ENCODE peak calls at places on chromosomes 13 and 19, in five cellular contexts. M is endothelial cell of umbilical vein, B is HepG2, H is K562, I is HCT116. O is an unnamed sample.

GRCh38 chr13:113666951-113667701 is at the start of gene GRK1:
- DNase-seq in M (no peak), B (no peak), H (no peak), I (no peak), O (no peak)

GRCh38 chr19:19425170-19425875 is 19.8 kb downstream of the GATAD2A start:
- DNase-seq in M (no peak), B (no peak), H (no peak), I (no peak), O (no peak)

GRCh38 chr13:111046590-111047141 is 68.4 kb upstream of the ARHGEF7 start:
- DNase-seq in M (no peak), B (no peak), H (peak), I (no peak), O (no peak)

GRCh38 chr19:51157265-51157664 is 15.2 kb downstream of the SIGLEC7 start:
- DNase-seq in M (no peak), B (no peak), H (no peak), I (no peak), O (no peak)

GRCh38 chr19:3042545-3043267 is 13.6 kb upstream of the TLE2 start:
- DNase-seq in M (no peak), B (no peak), H (no peak), I (no peak), O (no peak)

GRCh38 chr19:56139847-56140582 is 1.1 kb upstream of the ZNF444 start:
- DNase-seq in M (no peak), B (no peak), H (peak), I (no peak), O (no peak)

GRCh38 chr13:89577301-89577700 is 1770.2 kb upstream of the MIR17HG start:
- DNase-seq in M (no peak), B (no peak), H (no peak), I (no peak), O (peak)

GRCh38 chr13:19587635-19588300 is 26.4 kb upstream of the TPTE2 start:
- DNase-seq in M (peak), B (peak), H (peak), I (peak), O (peak)

GRCh38 chr13:46721054-46721453 is 75.9 kb downstream of the ESD start:
- DNase-seq in M (peak), B (peak), H (peak), I (peak), O (peak)

GRCh38 chr13:44397766-44398223 is 24.2 kb downstream of the SERP2 start:
- DNase-seq in M (no peak), B (no peak), H (peak), I (no peak), O (no peak)

GRCh38 chr19:44848805-44849457 is 2.8 kb downstream of the NECTIN2 start:
- DNase-seq in M (peak), B (no peak), H (no peak), I (no peak), O (no peak)

GRCh38 chr19:58497634-58498170 is 14.1 kb downstream of the SLC27A5 start:
- DNase-seq in M (no peak), B (no peak), H (no peak), I (no peak), O (no peak)

GRCh38 chr13:36848228-36848982 is 29.4 kb downstream of the RFXAP start:
- DNase-seq in M (peak), B (no peak), H (peak), I (no peak), O (peak)

GRCh38 chr13:82758056-82758455 is 1124.2 kb downstream of the SLITRK1 start:
- DNase-seq in M (no peak), B (peak), H (peak), I (peak), O (peak)

GRCh38 chr13:45257638-45258338 is 56.9 kb upstream of the KCTD4 start:
- DNase-seq in M (no peak), B (no peak), H (no peak), I (no peak), O (no peak)

GRCh38 chr13:80337011-80337688 is 3.8 kb downstream of the SPRY2 start:
- DNase-seq in M (no peak), B (no peak), H (no peak), I (no peak), O (no peak)

GRCh38 chr13:42652642-42653415 is 78.9 kb downstream of the TNFSF11 start:
- DNase-seq in M (no peak), B (no peak), H (no peak), I (no peak), O (peak)

GRCh38 chr19:51546650-51547396 is 15.4 kb upstream of the SIGLEC6 start:
- DNase-seq in M (peak), B (no peak), H (peak), I (no peak), O (no peak)

GRCh38 chr13:76973920-76974617 is 17.8 kb upstream of the CLN5 start:
- DNase-seq in M (no peak), B (no peak), H (no peak), I (no peak), O (no peak)
- H2AFZ ChIP-seq in M (no peak), B (no peak), H (no peak), I (no peak), O (peak)

DNA sequence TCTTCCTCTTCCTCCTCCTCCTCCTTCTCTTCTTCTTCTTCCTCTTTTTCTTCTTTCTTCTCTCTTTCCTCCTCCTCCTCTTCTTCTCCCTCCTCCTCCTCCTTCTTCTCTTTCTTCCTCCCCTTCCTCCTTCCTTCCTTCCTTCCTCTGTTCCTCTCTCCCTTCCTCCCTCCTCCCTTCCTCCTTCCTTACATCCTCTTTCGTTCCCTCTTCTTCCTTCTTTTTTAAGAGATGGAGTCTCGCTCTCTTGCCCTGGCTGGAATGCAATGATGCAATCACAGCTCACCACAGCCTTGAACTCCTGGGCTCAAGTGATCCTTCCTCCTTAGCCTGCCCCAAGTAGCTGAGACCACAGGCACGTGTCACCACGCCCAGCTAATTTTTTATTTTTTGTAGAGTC is 13.2 kb downstream of the EHD2 start:
- DNase-seq in M (no peak), B (no peak), H (no peak), I (no peak), O (no peak)
- TF ChIP-seq POLR2AphosphoS5 in M (no peak), B (no peak), H (no peak), I (no peak), O (no peak)

GRCh38 chr13:99973786-99974185 is 2.2 kb upstream of the ZIC5 start:
- DNase-seq in M (no peak), B (no peak), H (no peak), I (no peak), O (no peak)
- TF ChIP-seq EZH2 in M (no peak), B (no peak), H (no peak), I (no peak), O (peak)

GRCh38 chr13:33453911-33454310 is 168.4 kb upstream of the STARD13 start:
- DNase-seq in M (no peak), B (peak), H (no peak), I (no peak), O (no peak)
- H2AFZ ChIP-seq in M (no peak), B (no peak), H (no peak), I (no peak), O (peak)

GRCh38 chr13:41547253-41548000 is 90.1 kb downstream of the RGCC start:
- DNase-seq in M (no peak), B (peak), H (no peak), I (no peak), O (no peak)
- TF ChIP-seq POLR2AphosphoS5 in M (no peak), B (no peak), H (no peak), I (no peak), O (no peak)

GRCh38 chr19:39098365-39099269 is 14.4 kb downstream of the ACP7 start:
- DNase-seq in M (no peak), B (no peak), H (no peak), I (no peak), O (peak)
- TF ChIP-seq EZH2 in M (peak), B (no peak), H (no peak), I (no peak), O (no peak)